ENCODE peak calls at places on chromosomes 16 and 17, in six cellular contexts. U, R, O, V, I and F are unnamed samples.

GRCh38 chr16:53519417-53520091 is 16.5 kb upstream of the AKTIP start:
- DNase-seq in O (peak; percentile 6), U (no peak), R (no peak), V (no peak), I (no peak), F (no peak)

GRCh38 chr16:12406840-12407690 is 396.6 kb downstream of the CPPED1 start:
- DNase-seq in V (no peak), I (no peak), O (no peak), U (no peak), R (no peak), F (no peak)

GRCh38 chr17:10292057-10292931 is 80.5 kb downstream of the MYH13 start:
- DNase-seq in U (no peak), R (no peak), I (peak; percentile 20), O (no peak), V (no peak), F (no peak)

GRCh38 chr17:30956764-30957374 is 14.0 kb upstream of the RNF135 start:
- DNase-seq in O (no peak), V (no peak), I (no peak), R (no peak), U (no peak), F (no peak)

GRCh38 chr16:88383401-88384221 is 852 bp downstream of the ZNF469 start:
- DNase-seq in O (no peak), U (no peak), V (no peak), R (peak; percentile 20), I (no peak), F (no peak)

GRCh38 chr17:78238823-78239488 is 7.5 kb downstream of the TMEM235 start:
- DNase-seq in U (no peak), R (no peak), V (no peak), I (no peak), O (no peak), F (no peak)

GRCh38 chr17:44642861-44643260 is 13.4 kb upstream of the MEIOC start:
- DNase-seq in I (no peak), R (no peak), V (no peak), U (no peak), O (no peak), F (no peak)

GRCh38 chr17:4101127-4101798 is 41.6 kb downstream of the ZZEF1 start:
- DNase-seq in I (no peak), U (no peak), O (no peak), V (no peak), R (peak; percentile 26), F (no peak)

GRCh38 chr17:38729886-38730525 is at the start of gene CISD3:
- DNase-seq in R (peak; percentile 82), V (peak; percentile 72), I (peak; percentile 62), U (peak; percentile 75), O (peak; percentile 88), F (peak; percentile 71)

GRCh38 chr16:84532299-84532724 is 27.9 kb upstream of the MEAK7 start:
- DNase-seq in O (no peak), I (peak; percentile 78), V (no peak), R (no peak), U (no peak), F (no peak)

GRCh38 chr17:74457146-74457819 is 9.2 kb upstream of the CD300A start:
- DNase-seq in R (peak; percentile 86), I (peak; percentile 63), O (peak; percentile 54), V (peak; percentile 76), U (peak; percentile 70), F (peak; percentile 56)

GRCh38 chr17:2416010-2416734 is 15.3 kb upstream of the MNT start:
- DNase-seq in R (peak; percentile 96), I (peak; percentile 90), V (peak; percentile 49), O (peak; percentile 78), U (peak; percentile 87), F (peak; percentile 93)

GRCh38 chr16:54204756-54205155 is 81.8 kb downstream of the IRX3 start:
- DNase-seq in O (no peak), V (peak; percentile 32), U (no peak), I (peak; percentile 34), R (peak; percentile 62), F (no peak)

GRCh38 chr16:595942-596735 is 6.3 kb downstream of the RAB40C start:
- DNase-seq in V (no peak), R (no peak), I (no peak), U (no peak), O (no peak), F (no peak)

GRCh38 chr17:8140058-8140412 is 12.2 kb downstream of the PER1 start:
- DNase-seq in O (no peak), R (no peak), I (peak; percentile 59), V (no peak), U (no peak), F (no peak)

GRCh38 chr17:34665803-34666763 is 86.7 kb downstream of the TMEM132E start:
- DNase-seq in V (peak; percentile 29), I (no peak), O (no peak), R (no peak), U (no peak), F (no peak)

GRCh38 chr16:85491798-85492616 is 121.1 kb upstream of the GSE1 start:
- DNase-seq in I (peak; percentile 95), V (no peak), U (no peak), O (no peak), R (peak; percentile 27), F (no peak)

GRCh38 chr16:73735018-73735417 is 561.6 kb upstream of the PSMD7 start:
- DNase-seq in V (no peak), R (no peak), I (no peak), U (no peak), O (no peak), F (no peak)

GRCh38 chr17:70913086-70913485 is 743.8 kb downstream of the KCNJ2 start:
- DNase-seq in O (no peak), I (no peak), R (no peak), V (no peak), U (no peak), F (no peak)

GRCh38 chr17:32769846-32770245 is 107.1 kb downstream of the MYO1D start:
- DNase-seq in I (no peak), R (no peak), V (no peak), U (no peak), O (no peak), F (no peak)

GRCh38 chr17:78622491-78623265 is 45.5 kb upstream of the DNAH17 start:
- DNase-seq in R (no peak), O (no peak), U (no peak), V (no peak), I (no peak), F (no peak)

GRCh38 chr17:79844869-79845600 is 5.8 kb upstream of the CBX4 start:
- DNase-seq in I (no peak), O (peak; percentile 30), V (no peak), U (peak; percentile 37), R (peak; percentile 51), F (peak; percentile 34)

GRCh38 chr17:75088465-75088895 is 726 bp downstream of the SLC16A5 start:
- DNase-seq in I (no peak), R (no peak), U (no peak), V (no peak), O (no peak), F (no peak)

GRCh38 chr17:27481327-27481726 is 25.1 kb downstream of the KSR1 start:
- DNase-seq in R (no peak), I (no peak), U (no peak), V (no peak), O (peak; percentile 69), F (peak; percentile 39)

GRCh38 chr17:39271546-39271945 is 45.8 kb upstream of the STAC2 start:
- DNase-seq in R (no peak), O (no peak), I (no peak), U (no peak), V (no peak), F (no peak)

GRCh38 chr17:1588781-1589585 is 26.4 kb upstream of the PITPNA start:
- DNase-seq in O (no peak), V (no peak), I (no peak), U (no peak), R (no peak), F (no peak)

GRCh38 chr17:76371656-76372628 is 12.5 kb upstream of the SPHK1 start:
- DNase-seq in I (no peak), U (no peak), O (no peak), V (no peak), R (no peak), F (no peak)

GRCh38 chr17:18248300-18248731 is 10.2 kb downstream of the FLII start:
- DNase-seq in R (peak; percentile 71), O (peak; percentile 52), U (peak; percentile 47), V (peak; percentile 48), I (peak; percentile 53), F (peak; percentile 59)

GRCh38 chr17:18860161-18860972 is 2.4 kb downstream of the PRPSAP2 start:
- DNase-seq in V (no peak), R (no peak), U (no peak), O (peak; percentile 26), I (no peak), F (no peak)

GRCh38 chr16:58056580-58056979 is 31.0 kb downstream of the MMP15 start:
- DNase-seq in V (no peak), I (no peak), O (no peak), U (no peak), R (no peak), F (no peak)

GRCh38 chr17:36931697-36932382 is 5.4 kb upstream of the LHX1 start:
- DNase-seq in O (no peak), V (peak; percentile 11), U (no peak), I (no peak), R (no peak), F (no peak)

GRCh38 chr16:3579776-3580175 is 2.6 kb upstream of the NLRC3 start:
- DNase-seq in U (no peak), I (no peak), O (no peak), R (no peak), V (no peak), F (no peak)

GRCh38 chr16:71540-72341 is 690 bp downstream of the RHBDF1 start:
- DNase-seq in R (no peak), U (no peak), V (no peak), O (no peak), I (peak; percentile 97), F (no peak)

GRCh38 chr17:81885869-81886548 is 5.4 kb downstream of the ALYREF start:
- DNase-seq in I (no peak), R (no peak), U (no peak), V (no peak), O (no peak), F (peak; percentile 3)

GRCh38 chr17:61849674-61850073 is 13.7 kb downstream of the BRIP1 start:
- DNase-seq in U (no peak), R (no peak), V (no peak), O (no peak), I (no peak), F (no peak)

GRCh38 chr16:69935278-69935711 is 15.8 kb upstream of the CLEC18A start:
- DNase-seq in R (no peak), U (no peak), V (no peak), I (no peak), O (no peak), F (no peak)

GRCh38 chr17:2266045-2266864 is 37.3 kb downstream of the SMG6 start:
- DNase-seq in V (no peak), U (peak; percentile 71), O (peak; percentile 88), I (peak; percentile 27), R (no peak), F (peak; percentile 87)

GRCh38 chr16:89471225-89471624 is 19.1 kb downstream of the ANKRD11 start:
- DNase-seq in O (no peak), I (no peak), V (no peak), U (no peak), R (no peak), F (no peak)